ENCODE peak calls at places on chromosomes 7 and 10, in five cellular contexts. R is tibial nerve, P is upper lobe of left lung, T is stomach, A is breast epithelium. B is an unnamed sample.

GRCh38 chr10:68105820-68106219 is 3.5 kb upstream of the MYPN start:
- DNase-seq in R (no peak), P (no peak), T (no peak), A (no peak), B (no peak)

GRCh38 chr10:79983286-79983909 is 34.5 kb upstream of the SFTPD start:
- DNase-seq in R (no peak), P (no peak), T (no peak), A (no peak), B (no peak)

GRCh38 chr7:121505021-121505420 is 108.9 kb upstream of the FAM3C start:
- DNase-seq in R (no peak), P (no peak), T (no peak), A (no peak), B (no peak)

GRCh38 chr10:13894412-13895093 is 307.8 kb downstream of the PRPF18 start:
- DNase-seq in R (no peak), P (no peak), T (no peak), A (no peak), B (no peak)

GRCh38 chr10:77478248-77478963 is 159.2 kb downstream of the KCNMA1 start:
- DNase-seq in R (no peak), P (no peak), T (no peak), A (no peak), B (no peak)

GRCh38 chr10:8665322-8665721 is 610.8 kb downstream of the GATA3 start:
- DNase-seq in R (no peak), P (no peak), T (no peak), A (no peak), B (no peak)

GRCh38 chr10:108582387-108582786 is 1340.9 kb downstream of the XPNPEP1 start:
- DNase-seq in R (no peak), P (no peak), T (no peak), A (no peak), B (no peak)

GRCh38 chr7:112337177-112337576 is 113.1 kb upstream of the IFRD1 start:
- DNase-seq in R (no peak), P (no peak), T (no peak), A (no peak), B (no peak)

GRCh38 chr10:63464402-63465292 is 1.1 kb downstream of the JMJD1C start:
- DNase-seq in R (no peak), P (no peak), T (no peak), A (no peak), B (no peak)

GRCh38 chr7:824664-825063 is 7.6 kb upstream of the SUN1 start:
- DNase-seq in R (no peak), P (no peak), T (no peak), A (no peak), B (peak)

DNA sequence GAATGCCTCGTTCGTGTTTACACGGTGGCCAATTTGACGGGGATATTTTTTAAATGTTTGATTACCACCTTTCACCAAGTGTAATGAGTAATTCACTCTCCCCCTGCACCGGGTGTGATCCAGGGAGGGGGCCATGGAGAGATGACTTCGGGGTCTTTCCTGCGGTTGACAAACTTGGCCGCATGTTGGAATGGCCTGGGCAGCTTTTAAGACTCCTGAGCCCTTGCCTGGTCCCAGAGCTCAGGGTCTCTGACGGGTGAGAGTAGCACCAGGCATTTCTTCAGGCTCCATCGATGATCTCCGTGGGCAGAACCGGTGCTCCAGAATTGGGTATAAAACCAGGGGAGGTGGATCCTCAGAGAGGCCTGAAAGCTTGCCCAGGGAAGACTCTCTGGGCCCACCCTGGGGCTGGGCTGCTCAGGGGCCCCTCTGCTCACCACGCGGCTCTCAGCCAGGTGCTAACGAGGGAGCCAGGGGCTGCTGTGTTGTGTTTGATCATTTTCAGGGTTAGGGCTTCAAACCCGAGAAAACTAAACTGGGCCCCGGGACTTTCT is 882 bp downstream of the ZNF282 start:
- DNase-seq in R (no peak), P (no peak), T (no peak), A (no peak), B (peak)
- TF ChIP-seq POLR2A in R (no peak), P (no peak), T (no peak), A (no peak), B (no peak)

DNA sequence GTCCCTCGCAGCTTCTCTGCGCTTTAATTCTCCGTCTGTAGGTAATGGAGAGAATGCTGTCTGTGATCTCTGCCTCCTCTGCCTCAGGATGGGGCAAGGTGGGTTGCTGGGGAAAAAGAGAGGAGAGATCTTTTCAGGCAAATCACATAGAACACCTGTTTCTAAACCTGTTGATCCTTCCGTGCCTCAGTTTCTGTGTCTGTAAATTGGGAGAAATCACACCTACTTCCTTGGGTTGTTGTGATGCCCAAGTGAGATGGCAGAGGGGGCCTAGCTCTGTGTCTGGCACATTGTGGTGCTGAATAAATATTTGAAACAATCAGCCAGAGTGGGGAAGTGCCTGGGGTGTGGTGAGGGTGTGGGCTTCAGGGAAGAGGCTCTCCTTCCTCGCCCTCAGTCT is 28.8 kb downstream of the KAZALD1 start:
- DNase-seq in R (no peak), P (no peak), T (no peak), A (no peak), B (no peak)
- H3K4me3 ChIP-seq in R (no peak), P (no peak), T (no peak), A (no peak), B (no peak)

GRCh38 chr10:123135415-123136141 is at the start of gene HMX3:
- DNase-seq in R (no peak), P (no peak), T (no peak), A (no peak), B (no peak)
- TF ChIP-seq POLR2A in R (no peak), P (no peak), T (no peak), A (no peak), B (no peak)

GRCh38 chr7:63113713-63114285 is 884.9 kb upstream of the ZNF722 start:
- DNase-seq in R (no peak), P (no peak), T (no peak), A (no peak), B (no peak)

GRCh38 chr7:63112764-63113712 is 885.6 kb upstream of the ZNF722 start:
- DNase-seq in R (no peak), P (no peak), T (no peak), A (no peak), B (no peak)

DNA sequence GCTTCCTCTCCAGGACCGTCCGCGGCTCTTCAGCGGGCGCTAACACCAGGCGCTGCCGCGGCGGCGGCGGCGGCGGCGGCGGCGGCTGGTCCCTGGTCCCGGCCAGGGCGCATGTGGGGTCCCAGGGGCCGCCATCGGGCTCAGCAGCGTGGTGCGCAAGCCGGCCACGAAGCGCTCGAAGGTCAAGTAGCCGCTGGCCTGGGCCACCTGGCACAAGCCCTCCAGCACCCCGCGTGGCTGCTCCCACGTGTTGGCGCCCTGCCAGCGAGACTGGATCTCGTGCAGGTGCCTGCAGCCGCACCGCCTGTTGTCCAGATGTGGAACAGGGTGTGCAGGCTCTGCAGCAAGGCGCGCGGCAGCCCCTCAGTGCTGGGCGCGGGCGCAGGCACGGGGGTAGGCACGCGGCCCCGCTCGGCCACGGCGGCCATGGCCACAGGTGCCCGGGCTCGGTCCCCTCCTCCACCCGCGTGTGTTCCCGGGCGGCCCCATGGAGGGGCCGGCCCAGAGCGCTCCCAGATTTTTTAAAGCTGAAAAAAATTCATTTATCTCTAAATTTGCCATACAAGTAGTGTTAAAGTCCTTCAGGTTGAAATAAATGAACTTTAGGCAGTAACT is 884.2 kb upstream of the ZNF722 start:
- DNase-seq in R (no peak), P (no peak), T (no peak), A (no peak), B (no peak)
- H3K4me3 ChIP-seq in R (no peak), P (no peak), T (no peak), A (no peak), B (no peak)

GRCh38 chr10:93815304-93816091 is 57.8 kb downstream of the LGI1 start:
- DNase-seq in R (no peak), P (no peak), T (no peak), A (no peak), B (no peak)
- TF ChIP-seq POLR2A in R (no peak), P (no peak), T (no peak), A (no peak), B (no peak)

B was measured in spleen.